ENCODE peak calls at places on chromosomes 12 and 14, in seven cellular contexts. One of them, this sample, is unnamed.

GRCh38 chr14:51847489-51847796 is 13.0 kb upstream of the GNG2 start:
- DNase-seq in DMS153: no peak
- DNase-seq in lower lobe of right lung: no peak
- DNase-seq in EL: no peak
- DNase-seq in fibroblast of pulmonary artery: no peak
- DNase-seq in psoas muscle: no peak
- DNase-seq in iris pigment epithelial cell: no peak
- DNase-seq in this sample: peak; percentile 72

GRCh38 chr14:101973356-101973755 is 9.0 kb downstream of the DYNC1H1 start:
- DNase-seq in DMS153: no peak
- DNase-seq in lower lobe of right lung: no peak
- DNase-seq in EL: peak; percentile 48
- DNase-seq in fibroblast of pulmonary artery: no peak
- DNase-seq in psoas muscle: no peak
- DNase-seq in iris pigment epithelial cell: no peak
- DNase-seq in this sample: no peak

GRCh38 chr12:124379938-124380754 is 85.3 kb downstream of the RFLNA start:
- DNase-seq in DMS153: no peak
- DNase-seq in lower lobe of right lung: peak; percentile 73
- DNase-seq in EL: peak; percentile 94
- DNase-seq in fibroblast of pulmonary artery: peak; percentile 92
- DNase-seq in psoas muscle: peak; percentile 85
- DNase-seq in iris pigment epithelial cell: peak; percentile 88
- DNase-seq in this sample: no peak

GRCh38 chr12:113912761-113913295 is 53.3 kb downstream of the RBM19 start:
- DNase-seq in DMS153: peak; percentile 52
- DNase-seq in lower lobe of right lung: peak; percentile 62
- DNase-seq in EL: peak; percentile 64
- DNase-seq in fibroblast of pulmonary artery: peak; percentile 86
- DNase-seq in psoas muscle: peak; percentile 69
- DNase-seq in iris pigment epithelial cell: peak; percentile 77
- DNase-seq in this sample: peak; percentile 45

GRCh38 chr14:60327447-60328331 is 78.7 kb downstream of the PPM1A start:
- DNase-seq in DMS153: peak; percentile 73
- DNase-seq in lower lobe of right lung: peak; percentile 56
- DNase-seq in EL: peak; percentile 16
- DNase-seq in fibroblast of pulmonary artery: peak; percentile 15
- DNase-seq in psoas muscle: peak; percentile 85
- DNase-seq in iris pigment epithelial cell: peak; percentile 18
- DNase-seq in this sample: no peak

GRCh38 chr12:123660328-123660727 is 10.6 kb upstream of the TCTN2 start:
- DNase-seq in DMS153: no peak
- DNase-seq in lower lobe of right lung: no peak
- DNase-seq in EL: peak; percentile 90
- DNase-seq in fibroblast of pulmonary artery: peak; percentile 90
- DNase-seq in psoas muscle: no peak
- DNase-seq in iris pigment epithelial cell: peak; percentile 91
- DNase-seq in this sample: no peak

GRCh38 chr12:106429043-106429552 is 71.5 kb downstream of the POLR3B start:
- DNase-seq in DMS153: no peak
- DNase-seq in lower lobe of right lung: no peak
- DNase-seq in EL: no peak
- DNase-seq in fibroblast of pulmonary artery: peak; percentile 13
- DNase-seq in psoas muscle: no peak
- DNase-seq in iris pigment epithelial cell: no peak
- DNase-seq in this sample: no peak

GRCh38 chr12:50520808-50521207 is 16.0 kb downstream of the DIP2B start:
- DNase-seq in DMS153: no peak
- DNase-seq in lower lobe of right lung: no peak
- DNase-seq in EL: no peak
- DNase-seq in fibroblast of pulmonary artery: no peak
- DNase-seq in psoas muscle: no peak
- DNase-seq in iris pigment epithelial cell: no peak
- DNase-seq in this sample: no peak

GRCh38 chr12:94147991-94148840 is at the start of gene PLXNC1:
- DNase-seq in DMS153: no peak
- DNase-seq in lower lobe of right lung: peak; percentile 81
- DNase-seq in EL: peak; percentile 61
- DNase-seq in fibroblast of pulmonary artery: peak; percentile 57
- DNase-seq in psoas muscle: peak; percentile 77
- DNase-seq in iris pigment epithelial cell: peak; percentile 73
- DNase-seq in this sample: no peak

GRCh38 chr14:24818054-24818822 is 184.2 kb upstream of the GZMB start:
- DNase-seq in DMS153: no peak
- DNase-seq in lower lobe of right lung: no peak
- DNase-seq in EL: peak; percentile 26
- DNase-seq in fibroblast of pulmonary artery: no peak
- DNase-seq in psoas muscle: no peak
- DNase-seq in iris pigment epithelial cell: no peak
- DNase-seq in this sample: no peak

GRCh38 chr12:92136021-92136735 is 9.5 kb downstream of the BTG1 start:
- DNase-seq in DMS153: no peak
- DNase-seq in lower lobe of right lung: no peak
- DNase-seq in EL: no peak
- DNase-seq in fibroblast of pulmonary artery: no peak
- DNase-seq in psoas muscle: no peak
- DNase-seq in iris pigment epithelial cell: no peak
- DNase-seq in this sample: no peak

GRCh38 chr14:22163051-22163450 is 426.0 kb downstream of the DAD1 start:
- DNase-seq in DMS153: no peak
- DNase-seq in lower lobe of right lung: no peak
- DNase-seq in EL: no peak
- DNase-seq in fibroblast of pulmonary artery: no peak
- DNase-seq in psoas muscle: no peak
- DNase-seq in iris pigment epithelial cell: peak; percentile 15
- DNase-seq in this sample: no peak

GRCh38 chr14:77965919-77966435 is 166.1 kb downstream of the ADCK1 start:
- DNase-seq in DMS153: peak; percentile 39
- DNase-seq in lower lobe of right lung: peak; percentile 55
- DNase-seq in EL: peak; percentile 32
- DNase-seq in fibroblast of pulmonary artery: peak; percentile 43
- DNase-seq in psoas muscle: no peak
- DNase-seq in iris pigment epithelial cell: peak; percentile 47
- DNase-seq in this sample: no peak

GRCh38 chr14:67883717-67884116 is 64.1 kb downstream of the RAD51B start:
- DNase-seq in DMS153: no peak
- DNase-seq in lower lobe of right lung: no peak
- DNase-seq in EL: peak; percentile 23
- DNase-seq in fibroblast of pulmonary artery: peak; percentile 61
- DNase-seq in psoas muscle: no peak
- DNase-seq in iris pigment epithelial cell: peak; percentile 17
- DNase-seq in this sample: no peak

GRCh38 chr12:93705237-93705636 is 28.1 kb downstream of the CRADD start:
- DNase-seq in DMS153: no peak
- DNase-seq in lower lobe of right lung: no peak
- DNase-seq in EL: no peak
- DNase-seq in fibroblast of pulmonary artery: no peak
- DNase-seq in psoas muscle: no peak
- DNase-seq in iris pigment epithelial cell: no peak
- DNase-seq in this sample: no peak

GRCh38 chr12:104596128-104596799 is 139.5 kb downstream of the CHST11 start:
- DNase-seq in DMS153: no peak
- DNase-seq in lower lobe of right lung: no peak
- DNase-seq in EL: peak; percentile 86
- DNase-seq in fibroblast of pulmonary artery: peak; percentile 93
- DNase-seq in psoas muscle: no peak
- DNase-seq in iris pigment epithelial cell: peak; percentile 84
- DNase-seq in this sample: no peak

GRCh38 chr12:64028541-64028940 is 184.0 kb downstream of the SRGAP1 start:
- DNase-seq in DMS153: no peak
- DNase-seq in lower lobe of right lung: no peak
- DNase-seq in EL: peak; percentile 19
- DNase-seq in fibroblast of pulmonary artery: no peak
- DNase-seq in psoas muscle: no peak
- DNase-seq in iris pigment epithelial cell: no peak
- DNase-seq in this sample: no peak

GRCh38 chr12:129827102-129827873 is 76.5 kb downstream of the TMEM132D start:
- DNase-seq in DMS153: no peak
- DNase-seq in lower lobe of right lung: no peak
- DNase-seq in EL: no peak
- DNase-seq in fibroblast of pulmonary artery: no peak
- DNase-seq in psoas muscle: no peak
- DNase-seq in iris pigment epithelial cell: no peak
- DNase-seq in this sample: no peak

GRCh38 chr12:19826988-19827550 is 387.8 kb downstream of the AEBP2 start:
- DNase-seq in DMS153: no peak
- DNase-seq in lower lobe of right lung: no peak
- DNase-seq in EL: no peak
- DNase-seq in fibroblast of pulmonary artery: no peak
- DNase-seq in psoas muscle: no peak
- DNase-seq in iris pigment epithelial cell: peak; percentile 53
- DNase-seq in this sample: no peak

GRCh38 chr12:13196302-13196921 is at the start of gene EMP1:
- DNase-seq in DMS153: peak; percentile 24
- DNase-seq in lower lobe of right lung: peak; percentile 86
- DNase-seq in EL: peak; percentile 100
- DNase-seq in fibroblast of pulmonary artery: peak; percentile 100
- DNase-seq in psoas muscle: peak; percentile 93
- DNase-seq in iris pigment epithelial cell: peak; percentile 100
- DNase-seq in this sample: no peak

GRCh38 chr12:124304314-124304790 is 9.5 kb downstream of the RFLNA start:
- DNase-seq in DMS153: no peak
- DNase-seq in lower lobe of right lung: peak; percentile 41
- DNase-seq in EL: no peak
- DNase-seq in fibroblast of pulmonary artery: no peak
- DNase-seq in psoas muscle: peak; percentile 23
- DNase-seq in iris pigment epithelial cell: no peak
- DNase-seq in this sample: no peak

GRCh38 chr12:111076199-111076598 is 155.8 kb upstream of the MYL2 start:
- DNase-seq in DMS153: no peak
- DNase-seq in lower lobe of right lung: no peak
- DNase-seq in EL: no peak
- DNase-seq in fibroblast of pulmonary artery: no peak
- DNase-seq in psoas muscle: no peak
- DNase-seq in iris pigment epithelial cell: no peak
- DNase-seq in this sample: no peak

GRCh38 chr14:73463411-73463810 is 5.1 kb upstream of the NUMB start:
- DNase-seq in DMS153: no peak
- DNase-seq in lower lobe of right lung: peak; percentile 66
- DNase-seq in EL: peak; percentile 93
- DNase-seq in fibroblast of pulmonary artery: peak; percentile 98
- DNase-seq in psoas muscle: peak; percentile 70
- DNase-seq in iris pigment epithelial cell: peak; percentile 99
- DNase-seq in this sample: no peak

GRCh38 chr12:10363922-10364838 is 25.7 kb downstream of the KLRK1 start:
- DNase-seq in DMS153: peak; percentile 60
- DNase-seq in lower lobe of right lung: no peak
- DNase-seq in EL: peak; percentile 59
- DNase-seq in fibroblast of pulmonary artery: peak; percentile 55
- DNase-seq in psoas muscle: peak; percentile 60
- DNase-seq in iris pigment epithelial cell: peak; percentile 66
- DNase-seq in this sample: no peak

GRCh38 chr12:75979181-75979580 is 52.4 kb downstream of the PHLDA1 start:
- DNase-seq in DMS153: no peak
- DNase-seq in lower lobe of right lung: no peak
- DNase-seq in EL: peak; percentile 73
- DNase-seq in fibroblast of pulmonary artery: peak; percentile 43
- DNase-seq in psoas muscle: no peak
- DNase-seq in iris pigment epithelial cell: peak; percentile 52
- DNase-seq in this sample: no peak

GRCh38 chr12:51246254-51246853 is 7.7 kb downstream of the DAZAP2 start:
- DNase-seq in DMS153: peak; percentile 64
- DNase-seq in lower lobe of right lung: no peak
- DNase-seq in EL: peak; percentile 64
- DNase-seq in fibroblast of pulmonary artery: peak; percentile 85
- DNase-seq in psoas muscle: no peak
- DNase-seq in iris pigment epithelial cell: peak; percentile 62
- DNase-seq in this sample: peak; percentile 79

GRCh38 chr14:100775831-100776591 is 49.3 kb downstream of the DLK1 start:
- DNase-seq in DMS153: no peak
- DNase-seq in lower lobe of right lung: no peak
- DNase-seq in EL: no peak
- DNase-seq in fibroblast of pulmonary artery: no peak
- DNase-seq in psoas muscle: no peak
- DNase-seq in iris pigment epithelial cell: peak; percentile 65
- DNase-seq in this sample: no peak

GRCh38 chr14:95413289-95414215 is 93.8 kb upstream of the CLMN start:
- DNase-seq in DMS153: no peak
- DNase-seq in lower lobe of right lung: no peak
- DNase-seq in EL: peak; percentile 28
- DNase-seq in fibroblast of pulmonary artery: no peak
- DNase-seq in psoas muscle: no peak
- DNase-seq in iris pigment epithelial cell: no peak
- DNase-seq in this sample: no peak

GRCh38 chr14:75823334-75823733 is 158.5 kb downstream of the TGFB3 start:
- DNase-seq in DMS153: no peak
- DNase-seq in lower lobe of right lung: no peak
- DNase-seq in EL: no peak
- DNase-seq in fibroblast of pulmonary artery: peak; percentile 30
- DNase-seq in psoas muscle: no peak
- DNase-seq in iris pigment epithelial cell: no peak
- DNase-seq in this sample: no peak

GRCh38 chr12:95988506-95989275 is 7.5 kb downstream of the HAL start:
- DNase-seq in DMS153: no peak
- DNase-seq in lower lobe of right lung: no peak
- DNase-seq in EL: no peak
- DNase-seq in fibroblast of pulmonary artery: no peak
- DNase-seq in psoas muscle: no peak
- DNase-seq in iris pigment epithelial cell: no peak
- DNase-seq in this sample: no peak

GRCh38 chr14:80310950-80311349 is 99.6 kb upstream of the DIO2 start:
- DNase-seq in DMS153: no peak
- DNase-seq in lower lobe of right lung: no peak
- DNase-seq in EL: peak; percentile 48
- DNase-seq in fibroblast of pulmonary artery: peak; percentile 55
- DNase-seq in psoas muscle: no peak
- DNase-seq in iris pigment epithelial cell: peak; percentile 72
- DNase-seq in this sample: no peak

GRCh38 chr14:37056473-37056872 is 115.9 kb downstream of the SLC25A21 start:
- DNase-seq in DMS153: no peak
- DNase-seq in lower lobe of right lung: no peak
- DNase-seq in EL: peak; percentile 47
- DNase-seq in fibroblast of pulmonary artery: peak; percentile 19
- DNase-seq in psoas muscle: no peak
- DNase-seq in iris pigment epithelial cell: peak; percentile 72
- DNase-seq in this sample: no peak

This sample was measured in CMK.